ENCODE peak calls at places on chromosome 15, in nine cellular contexts. F is non-pigmented ciliary epithelial cell, U is endothelial cell, W is foreskin keratinocyte, Z is T-helper 1 cell, D is body of pancreas, H is activated T-cell treated with anti-CD3 and anti-CD28 coated beads for 48 hours, B is KBM-7, J is uterus. V is an unnamed sample.

GRCh38 chr15:36988947-36989346 is 111.4 kb downstream of the MEIS2 start:
- DNase-seq in F (no peak), U (no peak), W (peak), Z (no peak), D (no peak), H (no peak), B (no peak), J (no peak), V (no peak)

GRCh38 chr15:98428253-98428989 is 219.9 kb upstream of the IGF1R start:
- DNase-seq in F (no peak), U (peak), W (peak), Z (peak), D (peak), H (peak), B (peak), J (peak), V (no peak)

GRCh38 chr15:71651750-71652186 is 158.6 kb upstream of the NR2E3 start:
- DNase-seq in F (peak), U (peak), W (peak), Z (no peak), D (no peak), H (no peak), B (peak), J (no peak), V (no peak)

GRCh38 chr15:81023483-81024264 is 23.0 kb downstream of the TLNRD1 start:
- DNase-seq in F (peak), U (no peak), W (no peak), Z (no peak), D (peak), H (no peak), B (peak), J (peak), V (no peak)

GRCh38 chr15:26893351-26894065 is 26.6 kb downstream of the GABRA5 start:
- DNase-seq in F (no peak), U (no peak), W (no peak), Z (no peak), D (no peak), H (no peak), B (no peak), J (no peak), V (no peak)

GRCh38 chr15:84685304-84685703 is 27.3 kb upstream of the NMB start:
- DNase-seq in F (peak), U (no peak), W (peak), Z (no peak), D (no peak), H (no peak), B (peak), J (no peak), V (no peak)

GRCh38 chr15:88625943-88626741 is 5.0 kb downstream of the AEN start:
- DNase-seq in F (no peak), U (no peak), W (no peak), Z (no peak), D (no peak), H (no peak), B (no peak), J (no peak), V (no peak)

GRCh38 chr15:84983711-84984110 is 2.1 kb downstream of the PDE8A start:
- DNase-seq in F (no peak), U (no peak), W (no peak), Z (no peak), D (no peak), H (no peak), B (no peak), J (no peak), V (no peak)

V was measured in NCI-H774.